ENCODE peak calls at places on chromosomes 12 and 14, in six cellular contexts. O is heart left ventricle, P is DMS79, H is H7, I is activated gamma-delta T cell treated with Interleukin-2 at 50 U/mL for 16 hours, J is GOT3. R is an unnamed sample.

GRCh38 chr14:68487805-68488590 is 304.9 kb downstream of the ZFP36L1 start:
- DNase-seq in O (no peak), P (no peak), H (no peak), I (no peak), J (no peak), R (no peak)

GRCh38 chr14:101466456-101467180 is 94.7 kb upstream of the DIO3 start:
- DNase-seq in O (no peak), P (no peak), H (no peak), I (no peak), J (no peak), R (peak)

GRCh38 chr12:21149849-21150248 is 18.9 kb downstream of the SLCO1B1 start:
- DNase-seq in O (no peak), P (no peak), H (no peak), I (no peak), J (no peak), R (no peak)

GRCh38 chr14:105885561-105886320 is 359.4 kb downstream of the TMEM121 start:
- DNase-seq in O (no peak), P (no peak), H (no peak), I (peak), J (no peak), R (no peak)

GRCh38 chr12:124053855-124054254 is 80.8 kb downstream of the ZNF664 start:
- DNase-seq in O (no peak), P (peak), H (peak), I (no peak), J (no peak), R (no peak)

GRCh38 chr12:32589165-32589891 is 89.8 kb upstream of the DNM1L start:
- DNase-seq in O (no peak), P (no peak), H (no peak), I (no peak), J (no peak), R (no peak)

GRCh38 chr12:123614531-123614930 is 12.6 kb downstream of the DDX55 start:
- DNase-seq in O (no peak), P (no peak), H (no peak), I (no peak), J (peak), R (no peak)

GRCh38 chr12:108635201-108635996 is 1.7 kb upstream of the SELPLG start:
- DNase-seq in O (no peak), P (no peak), H (peak), I (peak), J (no peak), R (no peak)

GRCh38 chr14:75531256-75531655 is 9.0 kb downstream of the BATF start:
- DNase-seq in O (no peak), P (no peak), H (no peak), I (no peak), J (no peak), R (no peak)

R was measured in right atrium auricular region.